ENCODE peak calls at places on chromosomes 13 and 19, in eight cellular contexts. Z is Right ventricle myocardium superior, N is AG10803, E is T-helper 1 cell, T is lung, P is astrocyte of the spinal cord, F is AG09319, W is NCI-H774. U is an unnamed sample.

GRCh38 chr13:42229287-42229686 is 42.7 kb upstream of the AKAP11 start:
- DNase-seq in Z (no peak), T (no peak), N (no peak), E (no peak), F (no peak), W (no peak), P (no peak), U (no peak)

GRCh38 chr19:10991521-10992081 is 30.8 kb downstream of the SMARCA4 start:
- DNase-seq in N (no peak), P (no peak), F (no peak), W (no peak), E (no peak), T (no peak), Z (no peak), U (no peak)

GRCh38 chr13:100381595-100382224 is 206.9 kb downstream of the GGACT start:
- DNase-seq in T (no peak), E (no peak), N (no peak), Z (no peak), W (no peak), F (no peak), P (peak; percentile 14), U (no peak)

GRCh38 chr19:4980087-4980486 is 11.2 kb downstream of the KDM4B start:
- DNase-seq in F (no peak), T (no peak), Z (no peak), P (no peak), N (peak; percentile 43), W (no peak), E (no peak), U (no peak)

GRCh38 chr13:59531571-59532091 is 632.1 kb downstream of the DIAPH3 start:
- DNase-seq in T (peak; percentile 61), P (peak; percentile 90), E (no peak), N (peak; percentile 44), Z (peak; percentile 87), W (peak; percentile 5), F (peak; percentile 44), U (peak; percentile 83)

GRCh38 chr19:42132030-42132628 is at the start of gene POU2F2:
- DNase-seq in N (no peak), T (peak; percentile 30), F (no peak), W (no peak), E (peak; percentile 82), Z (peak; percentile 73), P (no peak), U (no peak)

GRCh38 chr13:20414475-20415287 is 111.0 kb downstream of the CRYL1 start:
- DNase-seq in T (no peak), W (no peak), Z (no peak), F (no peak), P (no peak), E (no peak), N (no peak), U (no peak)

GRCh38 chr13:95880346-95880745 is 172.9 kb downstream of the UGGT2 start:
- DNase-seq in W (no peak), E (no peak), T (no peak), F (no peak), Z (no peak), N (no peak), P (peak; percentile 22), U (no peak)

GRCh38 chr19:39405930-39406655 is 554 bp upstream of the ZFP36 start:
- DNase-seq in N (no peak), T (no peak), P (no peak), Z (peak; percentile 40), W (no peak), E (peak; percentile 80), F (no peak), U (no peak)

GRCh38 chr19:42174188-42174587 is 41.9 kb upstream of the POU2F2 start:
- DNase-seq in T (no peak), P (no peak), N (no peak), E (no peak), Z (no peak), W (no peak), F (no peak), U (no peak)

GRCh38 chr13:46184277-46184699 is 2.3 kb upstream of the LCP1 start:
- DNase-seq in E (peak; percentile 60), T (no peak), F (no peak), N (no peak), W (no peak), Z (peak; percentile 61), P (no peak), U (no peak)

GRCh38 chr13:82432949-82433348 is 1449.3 kb downstream of the SLITRK1 start:
- DNase-seq in F (no peak), Z (no peak), N (no peak), E (no peak), P (no peak), W (no peak), T (no peak), U (no peak)

U was measured in myocyte.